ENCODE peak calls at places on chromosome 20, in six cellular contexts. Y is HCT116, D is K562, V is GM12878, P is HepG2, Z is H1. R is an unnamed sample.

GRCh38 chr20:7702141-7702540 is 238.1 kb downstream of the HAO1 start:
- DNase-seq in D (no peak), P (no peak), V (no peak), Y (no peak), Z (no peak), R (no peak)

GRCh38 chr20:17505664-17506517 is 25.3 kb downstream of the BFSP1 start:
- DNase-seq in D (peak; percentile 58), Y (no peak), P (peak; percentile 21), V (no peak), Z (no peak), R (no peak)

GRCh38 chr20:38321959-38322598 is 18.1 kb downstream of the BPI start:
- DNase-seq in P (peak; percentile 57), V (no peak), D (peak; percentile 62), Z (no peak), Y (peak; percentile 26), R (peak; percentile 50)

GRCh38 chr20:3749689-3750639 is 17.5 kb downstream of the HSPA12B start:
- DNase-seq in P (peak; percentile 56), Z (peak; percentile 46), D (peak; percentile 23), V (no peak), Y (no peak), R (no peak)

GRCh38 chr20:63529180-63529860 is 7.9 kb downstream of the PTK6 start:
- DNase-seq in Y (no peak), P (no peak), V (no peak), D (no peak), Z (no peak), R (no peak)

GRCh38 chr20:9136114-9136513 is 67.2 kb downstream of the PLCB4 start:
- DNase-seq in P (no peak), D (peak; percentile 71), Y (no peak), V (no peak), Z (no peak), R (no peak)

GRCh38 chr20:11112837-11113236 is 439.0 kb upstream of the JAG1 start:
- DNase-seq in V (no peak), D (no peak), P (no peak), Y (no peak), Z (no peak), R (no peak)

GRCh38 chr20:51346686-51347485 is 195.6 kb downstream of the NFATC2 start:
- DNase-seq in P (no peak), Y (no peak), V (no peak), D (no peak), Z (no peak), R (no peak)

GRCh38 chr20:17617868-17618672 is 48.2 kb downstream of the DSTN start:
- DNase-seq in P (no peak), Y (no peak), V (no peak), Z (no peak), D (no peak), R (no peak)

GRCh38 chr20:9413001-9413400 is 101.4 kb upstream of the LAMP5 start:
- DNase-seq in P (no peak), D (no peak), V (no peak), Z (no peak), Y (no peak), R (no peak)

GRCh38 chr20:62661647-62662046 is 19.3 kb downstream of the SLCO4A1 start:
- DNase-seq in Z (no peak), V (no peak), Y (no peak), D (no peak), P (no peak), R (no peak)

GRCh38 chr20:62933966-62934365 is 4.0 kb upstream of the GID8 start:
- DNase-seq in D (no peak), V (no peak), Y (no peak), Z (no peak), P (no peak), R (no peak)

GRCh38 chr20:1301031-1301529 is 27.9 kb downstream of the SDCBP2 start:
- DNase-seq in Z (no peak), V (no peak), D (peak; percentile 60), Y (peak; percentile 18), P (no peak), R (peak; percentile 58)

GRCh38 chr20:11329271-11329670 is 588.4 kb upstream of the BTBD3 start:
- DNase-seq in Z (no peak), V (no peak), P (no peak), D (no peak), Y (no peak), R (no peak)

GRCh38 chr20:11807070-11807741 is 110.5 kb upstream of the BTBD3 start:
- DNase-seq in D (no peak), P (no peak), V (no peak), Z (no peak), Y (no peak), R (no peak)

GRCh38 chr20:62212309-62212708 is 7.8 kb downstream of the HRH3 start:
- DNase-seq in Y (no peak), V (no peak), P (no peak), Z (no peak), D (no peak), R (no peak)

GRCh38 chr20:53827996-53828672 is 234.5 kb upstream of the ZNF217 start:
- DNase-seq in Y (peak; percentile 12), D (no peak), V (no peak), Z (no peak), P (no peak), R (no peak)

GRCh38 chr20:21523398-21523868 is 9.6 kb upstream of the NKX2-2 start:
- DNase-seq in P (no peak), D (no peak), Z (no peak), V (no peak), Y (no peak), R (no peak)

GRCh38 chr20:46350201-46350985 is 42.1 kb upstream of the CDH22 start:
- DNase-seq in P (no peak), D (peak; percentile 91), Y (no peak), Z (no peak), V (peak; percentile 54), R (peak; percentile 66)

GRCh38 chr20:23039136-23039875 is 4.2 kb downstream of the SSTR4 start:
- DNase-seq in D (no peak), Z (no peak), P (no peak), Y (no peak), V (no peak), R (no peak)

GRCh38 chr20:63316502-63316921 is 23.5 kb downstream of the COL20A1 start:
- DNase-seq in D (no peak), Z (no peak), Y (no peak), P (no peak), V (no peak), R (no peak)

GRCh38 chr20:5767493-5768098 is 17.4 kb downstream of the SHLD1 start:
- DNase-seq in Y (no peak), D (no peak), P (no peak), Z (no peak), V (no peak), R (no peak)

GRCh38 chr20:43778375-43778774 is 51.6 kb upstream of the GTSF1L start:
- DNase-seq in Z (no peak), D (no peak), P (no peak), V (no peak), Y (no peak), R (no peak)

DNA sequence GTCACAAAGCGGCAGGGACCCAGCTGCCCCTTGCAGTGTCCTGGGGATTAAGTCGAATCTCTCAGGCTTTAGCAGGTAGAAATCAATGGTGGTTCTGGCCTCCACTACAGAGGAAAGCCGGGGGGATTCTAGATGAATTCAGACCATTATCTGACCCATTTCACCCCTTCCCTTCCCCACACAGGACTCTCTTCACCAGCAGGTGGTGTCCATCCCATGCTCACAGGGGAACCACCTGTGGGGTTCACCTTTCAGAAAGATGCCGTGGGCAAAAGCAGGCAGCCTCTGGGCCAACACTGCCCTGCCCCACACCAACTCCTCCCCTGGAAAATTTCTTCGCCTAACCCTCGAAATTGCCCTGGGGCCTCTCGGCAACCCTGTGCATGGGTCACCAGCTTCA is 123.8 kb upstream of the GGTLC1 start:
- DNase-seq in D (no peak), P (no peak), Y (no peak), Z (no peak), V (no peak), R (no peak)
- TF ChIP-seq ZNF274 in D (no peak), P (no peak), Y (no peak), Z (no peak), V (no peak), R (no peak)

DNA sequence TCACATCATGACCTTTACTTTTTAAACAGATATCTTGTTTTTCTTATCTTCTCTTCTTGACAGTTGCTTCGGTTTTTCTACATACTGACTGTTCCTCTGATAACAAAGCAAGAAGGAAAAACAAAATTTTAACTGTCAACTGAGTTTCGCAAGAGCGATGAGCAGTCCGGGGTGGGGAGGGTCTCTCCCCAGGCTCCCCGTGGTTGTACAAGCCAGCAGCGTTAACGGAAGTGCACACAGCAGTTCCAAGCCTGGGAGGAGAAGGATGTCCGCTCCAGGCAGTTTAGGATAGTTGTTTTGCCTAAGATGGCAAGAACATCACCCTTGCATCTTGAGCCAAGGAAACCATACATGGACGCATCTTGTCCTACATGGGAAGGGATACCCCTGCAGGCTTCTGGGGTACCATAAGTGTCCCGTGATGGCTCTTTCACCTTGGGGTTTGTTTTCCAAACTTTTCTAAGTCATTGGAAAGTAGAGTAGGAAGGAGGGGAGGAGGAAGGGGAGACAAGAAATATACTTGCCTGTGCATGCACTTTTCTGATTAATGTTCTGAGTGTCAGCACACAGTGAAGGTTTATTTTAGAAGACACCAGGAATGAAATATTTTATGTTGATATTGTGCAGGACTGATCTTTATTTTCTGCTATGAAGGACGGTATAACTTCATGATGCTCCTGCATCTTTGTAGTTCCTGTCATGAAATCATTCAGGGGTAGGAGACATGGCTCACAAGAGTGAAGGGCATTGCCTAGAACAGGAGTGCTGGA is 20.8 kb downstream of the SLC24A3 start:
- DNase-seq in P (no peak), V (no peak), Y (no peak), Z (no peak), D (no peak), R (no peak)
- TF ChIP-seq ZNF274 in P (no peak), V (no peak), Y (no peak), Z (no peak), D (no peak), R (no peak)

DNA sequence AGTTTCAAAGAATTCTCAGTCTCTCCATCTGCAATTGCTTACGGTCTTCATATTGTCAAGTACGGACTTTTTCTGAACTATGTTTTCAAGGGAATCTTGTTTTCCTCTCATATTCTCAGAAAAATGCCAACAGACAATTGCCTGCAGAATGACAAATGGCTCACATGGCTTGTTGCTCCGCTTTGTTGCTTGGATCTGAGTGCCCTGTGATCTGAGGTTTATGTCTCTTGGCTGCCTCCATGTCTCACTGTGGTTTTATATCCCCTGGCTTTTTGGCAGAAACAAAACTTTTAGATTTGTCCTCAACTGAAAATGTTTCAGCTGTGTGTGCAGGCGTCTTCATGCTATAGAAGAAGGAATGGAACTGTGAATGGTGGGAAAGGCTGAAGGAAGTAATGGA is 285.4 kb upstream of the CHD6 start:
- DNase-seq in Z (no peak), P (no peak), Y (no peak), V (no peak), D (no peak), R (no peak)
- TF ChIP-seq ZNF274 in Z (no peak), P (no peak), Y (no peak), V (no peak), D (no peak), R (no peak)

GRCh38 chr20:34181484-34181883 is 59.7 kb upstream of the ASIP start:
- DNase-seq in Y (no peak), V (no peak), P (no peak), Z (no peak), D (no peak), R (no peak)

GRCh38 chr20:34177060-34177459 is 64.2 kb upstream of the ASIP start:
- DNase-seq in V (no peak), Z (no peak), P (no peak), D (no peak), Y (no peak), R (no peak)

GRCh38 chr20:34179636-34180360 is 61.4 kb upstream of the ASIP start:
- DNase-seq in D (peak; percentile 50), P (no peak), Z (no peak), Y (no peak), V (no peak), R (no peak)

GRCh38 chr20:34175879-34176278 is 63.8 kb upstream of the EIF2S2 start:
- DNase-seq in D (no peak), Z (no peak), Y (no peak), P (no peak), V (no peak), R (no peak)

GRCh38 chr20:34180460-34181108 is 60.6 kb upstream of the ASIP start:
- DNase-seq in D (no peak), Y (no peak), V (no peak), Z (no peak), P (no peak), R (no peak)
- TF ChIP-seq ZNF274 in D (no peak), Y (no peak), V (no peak), Z (no peak), P (no peak), R (no peak)

R was measured in NT2/D1.